ENCODE peak calls at places on chromosomes 11 and 22, in seven cellular contexts. A, W, B, X, Z, C and G are unnamed samples.

GRCh38 chr11:102551188-102551781 is 20.7 kb upstream of the MMP7 start:
- DNase-seq in X (no peak), Z (no peak), C (no peak), W (no peak), B (no peak), A (no peak), G (no peak)

GRCh38 chr11:33631749-33632091 is 68.9 kb downstream of the C11orf91 start:
- DNase-seq in B (no peak), W (no peak), C (no peak), Z (no peak), A (no peak), X (no peak), G (no peak)

GRCh38 chr22:20742764-20743163 is 31.1 kb upstream of the SERPIND1 start:
- DNase-seq in Z (no peak), W (no peak), B (no peak), X (no peak), A (no peak), C (no peak), G (no peak)

GRCh38 chr11:30789270-30789669 is 203.1 kb upstream of the MPPED2 start:
- DNase-seq in C (no peak), W (peak; percentile 70), X (no peak), B (no peak), A (no peak), Z (no peak), G (no peak)

GRCh38 chr22:20862540-20862939 is 3.7 kb downstream of the SNAP29 start:
- DNase-seq in X (no peak), W (no peak), B (no peak), A (no peak), Z (no peak), C (no peak), G (no peak)

GRCh38 chr11:15238856-15239255 is 124.1 kb downstream of the INSC start:
- DNase-seq in C (no peak), W (no peak), B (no peak), X (no peak), A (no peak), Z (no peak), G (no peak)

GRCh38 chr22:30262917-30263741 is 3.5 kb downstream of the OSM start:
- DNase-seq in W (peak; percentile 61), B (peak; percentile 76), Z (peak; percentile 81), X (peak; percentile 68), A (peak; percentile 95), C (peak; percentile 74), G (peak; percentile 80)

GRCh38 chr22:16917144-16918003 is 90.6 kb downstream of the GAB4 start:
- DNase-seq in X (peak; percentile 70), C (peak; percentile 22), W (peak; percentile 15), B (peak; percentile 65), A (peak; percentile 91), Z (peak; percentile 45), G (peak; percentile 75)

GRCh38 chr22:42315392-42315756 is 44.9 kb upstream of the TCF20 start:
- DNase-seq in B (no peak), X (no peak), W (no peak), Z (no peak), A (no peak), C (no peak), G (no peak)

GRCh38 chr11:122559734-122560382 is 95.7 kb upstream of the UBASH3B start:
- DNase-seq in Z (no peak), W (peak; percentile 25), C (no peak), B (no peak), A (no peak), X (no peak), G (no peak)

GRCh38 chr11:117410861-117411725 is 83.4 kb downstream of the CEP164 start:
- DNase-seq in C (no peak), A (peak; percentile 83), X (no peak), W (no peak), B (no peak), Z (no peak), G (no peak)

GRCh38 chr22:49084203-49084602 is 743.5 kb downstream of the BRD1 start:
- DNase-seq in Z (no peak), A (no peak), X (no peak), C (no peak), B (no peak), W (no peak), G (no peak)

GRCh38 chr11:69864589-69864929 is 45.3 kb upstream of the FGF3 start:
- DNase-seq in Z (no peak), C (no peak), X (no peak), W (no peak), A (no peak), B (no peak), G (no peak)

GRCh38 chr22:30211124-30211820 is 35.3 kb downstream of the LIF start:
- DNase-seq in W (no peak), X (no peak), A (no peak), C (no peak), B (no peak), Z (no peak), G (no peak)

GRCh38 chr11:120807414-120808150 is 216.3 kb upstream of the TBCEL start:
- DNase-seq in C (no peak), B (no peak), W (peak; percentile 95), Z (no peak), X (peak; percentile 51), A (no peak), G (no peak)

GRCh38 chr22:42433754-42434153 is 1.6 kb upstream of the NFAM1 start:
- DNase-seq in X (peak; percentile 97), W (no peak), Z (no peak), C (no peak), B (no peak), A (no peak), G (no peak)

GRCh38 chr11:117837791-117838190 is 13.2 kb upstream of the FXYD2 start:
- DNase-seq in B (no peak), C (peak; percentile 9), Z (peak; percentile 10), W (no peak), X (no peak), A (peak; percentile 66), G (no peak)

GRCh38 chr11:45149483-45150056 is 3.1 kb downstream of the PRDM11 start:
- DNase-seq in Z (no peak), W (no peak), X (no peak), C (no peak), B (no peak), A (peak; percentile 40), G (no peak)

GRCh38 chr22:23036684-23037428 is 33.5 kb upstream of the GNAZ start:
- DNase-seq in B (no peak), A (no peak), X (no peak), W (peak; percentile 41), C (no peak), Z (no peak), G (no peak)

GRCh38 chr22:44375451-44375850 is 62.7 kb upstream of the SHISAL1 start:
- DNase-seq in Z (no peak), X (no peak), C (no peak), W (no peak), A (no peak), B (no peak), G (no peak)

GRCh38 chr11:110763249-110764011 is 51.2 kb upstream of the ARHGAP20 start:
- DNase-seq in W (peak; percentile 80), B (peak; percentile 19), Z (no peak), A (no peak), X (peak; percentile 86), C (no peak), G (peak; percentile 74)

GRCh38 chr11:70650075-70650909 is 252.0 kb downstream of the CTTN start:
- DNase-seq in W (peak; percentile 69), X (peak; percentile 75), Z (no peak), A (no peak), B (peak; percentile 53), C (peak; percentile 15), G (peak; percentile 51)

GRCh38 chr11:133936551-133936950 is 20.2 kb downstream of the IGSF9B start:
- DNase-seq in Z (no peak), X (no peak), C (no peak), W (no peak), A (no peak), B (no peak), G (no peak)

GRCh38 chr22:36936362-36937116 is 23.1 kb downstream of the CSF2RB start:
- DNase-seq in Z (no peak), W (no peak), B (no peak), X (no peak), A (peak; percentile 83), C (no peak), G (no peak)

GRCh38 chr11:43578346-43579170 is 102.0 kb upstream of the HSD17B12 start:
- DNase-seq in C (no peak), X (no peak), A (no peak), Z (no peak), W (peak; percentile 74), B (no peak), G (no peak)

GRCh38 chr11:67410369-67410831 is 5.1 kb upstream of the CARNS1 start:
- DNase-seq in C (no peak), W (no peak), Z (no peak), X (no peak), A (no peak), B (no peak), G (no peak)

GRCh38 chr22:32103648-32104326 is 55.3 kb downstream of the C22orf42 start:
- DNase-seq in Z (no peak), W (peak; percentile 3), X (no peak), A (no peak), C (no peak), B (no peak), G (no peak)

GRCh38 chr11:95152878-95153856 is 63.5 kb downstream of the ENDOD1 start:
- DNase-seq in X (no peak), B (no peak), C (no peak), W (no peak), Z (no peak), A (no peak), G (no peak)

DNA sequence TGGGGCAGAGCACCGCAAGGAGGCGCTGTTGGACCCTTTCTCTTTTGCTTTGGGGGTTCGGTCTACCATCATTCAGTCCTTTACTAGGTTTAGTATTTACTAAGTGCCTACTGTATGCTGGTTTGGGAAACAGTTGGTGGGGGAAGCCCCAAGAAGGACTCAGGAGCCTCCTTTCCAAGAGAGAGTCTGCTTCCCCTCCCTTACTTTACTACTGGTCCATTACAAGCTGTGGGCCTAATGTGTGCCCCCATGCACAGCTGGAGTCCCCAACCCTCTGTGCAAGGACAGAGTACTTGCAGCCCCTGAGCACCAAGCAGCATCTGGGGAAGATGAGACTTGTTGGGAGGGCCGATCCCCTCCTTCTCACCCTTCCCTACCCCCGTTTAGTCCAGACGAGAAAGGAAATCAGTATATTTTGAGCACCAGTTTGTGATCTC is 876 bp upstream of the UBE2L6 start:
- DNase-seq in X (no peak), B (no peak), A (peak; percentile 96), C (peak; percentile 85), Z (peak; percentile 90), W (peak; percentile 67), G (no peak)
- TF ChIP-seq CTCF in X (peak; percentile 74), B (peak; percentile 79), A (no peak), C (peak; percentile 90), Z (no peak), W (peak; percentile 90), G (peak; percentile 89)

GRCh38 chr22:50627914-50628542 is at the start of gene ARSA:
- DNase-seq in Z (peak; percentile 77), B (peak; percentile 81), X (peak; percentile 78), C (peak; percentile 81), A (peak; percentile 94), W (peak; percentile 81), G (peak; percentile 82)
- TF ChIP-seq POLR2A in Z (no peak), B (peak; percentile 72), X (no peak), C (peak; percentile 53), A (no peak), W (no peak), G (no peak)

GRCh38 chr22:25908212-25908611 is 166.2 kb downstream of the MYO18B start:
- DNase-seq in B (no peak), Z (no peak), C (no peak), A (peak; percentile 61), X (no peak), W (no peak), G (no peak)
- TF ChIP-seq CTCF in B (no peak), Z (no peak), C (no peak), A (no peak), X (no peak), W (no peak), G (no peak)

GRCh38 chr11:12694182-12694531 is 19.9 kb downstream of the TEAD1 start:
- DNase-seq in X (peak; percentile 56), Z (no peak), C (no peak), A (no peak), B (peak; percentile 57), W (peak; percentile 44), G (peak; percentile 61)
- TF ChIP-seq POLR2A in X (no peak), Z (no peak), C (no peak), A (no peak), B (peak; percentile 75), W (no peak), G (no peak)